ENCODE peak calls at places on chromosomes 7 and 10, in six cellular contexts. One of them, this sample, is unnamed.
A peak's percentile ranks its signal among the peaks of the same experiment; 100 is the strongest.

GRCh38 chr7:5187605-5188004 is 2.4 kb upstream of the WIPI2 start:
- DNase-seq in fibroblast of pulmonary artery: no peak
- DNase-seq in activated naive CD8-positive, alpha-beta T cell treated with anti-CD3 and anti-CD28 coated beads for 36 hours: no peak
- DNase-seq in cerebellar nuclear complex: no peak
- DNase-seq in activated effector memory CD4-positive, alpha-beta T cell treated with Interleukin-2 at 50 U/mL for 16 hours: no peak
- DNase-seq in CD4-positive, CD25-positive, alpha-beta regulatory T cell: no peak
- DNase-seq in this sample: no peak

GRCh38 chr7:47999413-47999812 is 20.0 kb upstream of the HUS1 start:
- DNase-seq in fibroblast of pulmonary artery: no peak
- DNase-seq in activated naive CD8-positive, alpha-beta T cell treated with anti-CD3 and anti-CD28 coated beads for 36 hours: no peak
- DNase-seq in cerebellar nuclear complex: no peak
- DNase-seq in activated effector memory CD4-positive, alpha-beta T cell treated with Interleukin-2 at 50 U/mL for 16 hours: no peak
- DNase-seq in CD4-positive, CD25-positive, alpha-beta regulatory T cell: no peak
- DNase-seq in this sample: no peak

GRCh38 chr10:98016781-98017475 is 13.5 kb downstream of the CRTAC1 start:
- DNase-seq in fibroblast of pulmonary artery: no peak
- DNase-seq in activated naive CD8-positive, alpha-beta T cell treated with anti-CD3 and anti-CD28 coated beads for 36 hours: no peak
- DNase-seq in cerebellar nuclear complex: no peak
- DNase-seq in activated effector memory CD4-positive, alpha-beta T cell treated with Interleukin-2 at 50 U/mL for 16 hours: no peak
- DNase-seq in CD4-positive, CD25-positive, alpha-beta regulatory T cell: no peak
- DNase-seq in this sample: no peak

GRCh38 chr10:70748801-70749573 is 36.2 kb downstream of the TBATA start:
- DNase-seq in fibroblast of pulmonary artery: no peak
- DNase-seq in activated naive CD8-positive, alpha-beta T cell treated with anti-CD3 and anti-CD28 coated beads for 36 hours: no peak
- DNase-seq in cerebellar nuclear complex: no peak
- DNase-seq in activated effector memory CD4-positive, alpha-beta T cell treated with Interleukin-2 at 50 U/mL for 16 hours: no peak
- DNase-seq in CD4-positive, CD25-positive, alpha-beta regulatory T cell: no peak
- DNase-seq in this sample: no peak

GRCh38 chr10:42491001-42491592 is 147.3 kb downstream of the ZNF33B start:
- DNase-seq in fibroblast of pulmonary artery: no peak
- DNase-seq in activated naive CD8-positive, alpha-beta T cell treated with anti-CD3 and anti-CD28 coated beads for 36 hours: no peak
- DNase-seq in cerebellar nuclear complex: no peak
- DNase-seq in activated effector memory CD4-positive, alpha-beta T cell treated with Interleukin-2 at 50 U/mL for 16 hours: no peak
- DNase-seq in CD4-positive, CD25-positive, alpha-beta regulatory T cell: no peak
- DNase-seq in this sample: no peak

GRCh38 chr10:65570143-65571010 is 1355.5 kb upstream of the LRRTM3 start:
- DNase-seq in fibroblast of pulmonary artery: peak; percentile 51
- DNase-seq in activated naive CD8-positive, alpha-beta T cell treated with anti-CD3 and anti-CD28 coated beads for 36 hours: no peak
- DNase-seq in cerebellar nuclear complex: no peak
- DNase-seq in activated effector memory CD4-positive, alpha-beta T cell treated with Interleukin-2 at 50 U/mL for 16 hours: no peak
- DNase-seq in CD4-positive, CD25-positive, alpha-beta regulatory T cell: no peak
- DNase-seq in this sample: no peak

GRCh38 chr10:30182191-30183075 is 123.0 kb upstream of the JCAD start:
- DNase-seq in fibroblast of pulmonary artery: peak; percentile 80
- DNase-seq in activated naive CD8-positive, alpha-beta T cell treated with anti-CD3 and anti-CD28 coated beads for 36 hours: no peak
- DNase-seq in cerebellar nuclear complex: no peak
- DNase-seq in activated effector memory CD4-positive, alpha-beta T cell treated with Interleukin-2 at 50 U/mL for 16 hours: no peak
- DNase-seq in CD4-positive, CD25-positive, alpha-beta regulatory T cell: no peak
- DNase-seq in this sample: no peak

GRCh38 chr10:9833871-9834454 is 1183.7 kb upstream of the CELF2 start:
- DNase-seq in fibroblast of pulmonary artery: no peak
- DNase-seq in activated naive CD8-positive, alpha-beta T cell treated with anti-CD3 and anti-CD28 coated beads for 36 hours: no peak
- DNase-seq in cerebellar nuclear complex: no peak
- DNase-seq in activated effector memory CD4-positive, alpha-beta T cell treated with Interleukin-2 at 50 U/mL for 16 hours: no peak
- DNase-seq in CD4-positive, CD25-positive, alpha-beta regulatory T cell: no peak
- DNase-seq in this sample: no peak

GRCh38 chr7:44403775-44404174 is 78.4 kb upstream of the CAMK2B start:
- DNase-seq in fibroblast of pulmonary artery: no peak
- DNase-seq in activated naive CD8-positive, alpha-beta T cell treated with anti-CD3 and anti-CD28 coated beads for 36 hours: no peak
- DNase-seq in cerebellar nuclear complex: no peak
- DNase-seq in activated effector memory CD4-positive, alpha-beta T cell treated with Interleukin-2 at 50 U/mL for 16 hours: no peak
- DNase-seq in CD4-positive, CD25-positive, alpha-beta regulatory T cell: no peak
- DNase-seq in this sample: no peak

GRCh38 chr10:61760943-61761824 is 98.5 kb downstream of the CABCOCO1 start:
- DNase-seq in fibroblast of pulmonary artery: peak; percentile 50
- DNase-seq in activated naive CD8-positive, alpha-beta T cell treated with anti-CD3 and anti-CD28 coated beads for 36 hours: no peak
- DNase-seq in cerebellar nuclear complex: no peak
- DNase-seq in activated effector memory CD4-positive, alpha-beta T cell treated with Interleukin-2 at 50 U/mL for 16 hours: no peak
- DNase-seq in CD4-positive, CD25-positive, alpha-beta regulatory T cell: no peak
- DNase-seq in this sample: no peak

GRCh38 chr7:127550247-127550646 is 35.1 kb downstream of the GCC1 start:
- DNase-seq in fibroblast of pulmonary artery: no peak
- DNase-seq in activated naive CD8-positive, alpha-beta T cell treated with anti-CD3 and anti-CD28 coated beads for 36 hours: no peak
- DNase-seq in cerebellar nuclear complex: no peak
- DNase-seq in activated effector memory CD4-positive, alpha-beta T cell treated with Interleukin-2 at 50 U/mL for 16 hours: no peak
- DNase-seq in CD4-positive, CD25-positive, alpha-beta regulatory T cell: no peak
- DNase-seq in this sample: no peak

GRCh38 chr10:133453516-133454203 is at the start of gene SCART1:
- DNase-seq in fibroblast of pulmonary artery: no peak
- DNase-seq in activated naive CD8-positive, alpha-beta T cell treated with anti-CD3 and anti-CD28 coated beads for 36 hours: no peak
- DNase-seq in cerebellar nuclear complex: no peak
- DNase-seq in activated effector memory CD4-positive, alpha-beta T cell treated with Interleukin-2 at 50 U/mL for 16 hours: no peak
- DNase-seq in CD4-positive, CD25-positive, alpha-beta regulatory T cell: no peak
- DNase-seq in this sample: no peak

GRCh38 chr7:45692031-45692430 is 117.9 kb downstream of the ADCY1 start:
- DNase-seq in fibroblast of pulmonary artery: no peak
- DNase-seq in activated naive CD8-positive, alpha-beta T cell treated with anti-CD3 and anti-CD28 coated beads for 36 hours: no peak
- DNase-seq in cerebellar nuclear complex: no peak
- DNase-seq in activated effector memory CD4-positive, alpha-beta T cell treated with Interleukin-2 at 50 U/mL for 16 hours: no peak
- DNase-seq in CD4-positive, CD25-positive, alpha-beta regulatory T cell: no peak
- DNase-seq in this sample: no peak

GRCh38 chr10:102185272-102185671 is 33.1 kb downstream of the NOLC1 start:
- DNase-seq in fibroblast of pulmonary artery: no peak
- DNase-seq in activated naive CD8-positive, alpha-beta T cell treated with anti-CD3 and anti-CD28 coated beads for 36 hours: no peak
- DNase-seq in cerebellar nuclear complex: no peak
- DNase-seq in activated effector memory CD4-positive, alpha-beta T cell treated with Interleukin-2 at 50 U/mL for 16 hours: no peak
- DNase-seq in CD4-positive, CD25-positive, alpha-beta regulatory T cell: no peak
- DNase-seq in this sample: no peak

GRCh38 chr7:157028528-157028903 is 18.1 kb upstream of the MNX1 start:
- DNase-seq in fibroblast of pulmonary artery: no peak
- DNase-seq in activated naive CD8-positive, alpha-beta T cell treated with anti-CD3 and anti-CD28 coated beads for 36 hours: no peak
- DNase-seq in cerebellar nuclear complex: no peak
- DNase-seq in activated effector memory CD4-positive, alpha-beta T cell treated with Interleukin-2 at 50 U/mL for 16 hours: no peak
- DNase-seq in CD4-positive, CD25-positive, alpha-beta regulatory T cell: no peak
- DNase-seq in this sample: no peak

GRCh38 chr7:106243893-106244292 is 40.9 kb downstream of the NAMPT start:
- DNase-seq in fibroblast of pulmonary artery: peak; percentile 65
- DNase-seq in activated naive CD8-positive, alpha-beta T cell treated with anti-CD3 and anti-CD28 coated beads for 36 hours: no peak
- DNase-seq in cerebellar nuclear complex: no peak
- DNase-seq in activated effector memory CD4-positive, alpha-beta T cell treated with Interleukin-2 at 50 U/mL for 16 hours: no peak
- DNase-seq in CD4-positive, CD25-positive, alpha-beta regulatory T cell: no peak
- DNase-seq in this sample: no peak

GRCh38 chr7:96328016-96328415 is 6.1 kb upstream of the SLC25A13 start:
- DNase-seq in fibroblast of pulmonary artery: no peak
- DNase-seq in activated naive CD8-positive, alpha-beta T cell treated with anti-CD3 and anti-CD28 coated beads for 36 hours: no peak
- DNase-seq in cerebellar nuclear complex: no peak
- DNase-seq in activated effector memory CD4-positive, alpha-beta T cell treated with Interleukin-2 at 50 U/mL for 16 hours: no peak
- DNase-seq in CD4-positive, CD25-positive, alpha-beta regulatory T cell: no peak
- DNase-seq in this sample: no peak

GRCh38 chr10:71127773-71128172 is 84.6 kb upstream of the UNC5B start:
- DNase-seq in fibroblast of pulmonary artery: no peak
- DNase-seq in activated naive CD8-positive, alpha-beta T cell treated with anti-CD3 and anti-CD28 coated beads for 36 hours: no peak
- DNase-seq in cerebellar nuclear complex: no peak
- DNase-seq in activated effector memory CD4-positive, alpha-beta T cell treated with Interleukin-2 at 50 U/mL for 16 hours: no peak
- DNase-seq in CD4-positive, CD25-positive, alpha-beta regulatory T cell: no peak
- DNase-seq in this sample: no peak

GRCh38 chr7:88791891-88792290 is 3.6 kb downstream of the TEX47 start:
- DNase-seq in fibroblast of pulmonary artery: no peak
- DNase-seq in activated naive CD8-positive, alpha-beta T cell treated with anti-CD3 and anti-CD28 coated beads for 36 hours: no peak
- DNase-seq in cerebellar nuclear complex: no peak
- DNase-seq in activated effector memory CD4-positive, alpha-beta T cell treated with Interleukin-2 at 50 U/mL for 16 hours: no peak
- DNase-seq in CD4-positive, CD25-positive, alpha-beta regulatory T cell: no peak
- DNase-seq in this sample: no peak

GRCh38 chr7:123624527-123625183 is 23.0 kb downstream of the ASB15 start:
- DNase-seq in fibroblast of pulmonary artery: peak; percentile 29
- DNase-seq in activated naive CD8-positive, alpha-beta T cell treated with anti-CD3 and anti-CD28 coated beads for 36 hours: peak; percentile 59
- DNase-seq in cerebellar nuclear complex: no peak
- DNase-seq in activated effector memory CD4-positive, alpha-beta T cell treated with Interleukin-2 at 50 U/mL for 16 hours: peak; percentile 33
- DNase-seq in CD4-positive, CD25-positive, alpha-beta regulatory T cell: peak; percentile 7
- DNase-seq in this sample: peak; percentile 22

GRCh38 chr7:121752706-121753105 is 120.3 kb upstream of the PTPRZ1 start:
- DNase-seq in fibroblast of pulmonary artery: peak; percentile 39
- DNase-seq in activated naive CD8-positive, alpha-beta T cell treated with anti-CD3 and anti-CD28 coated beads for 36 hours: no peak
- DNase-seq in cerebellar nuclear complex: no peak
- DNase-seq in activated effector memory CD4-positive, alpha-beta T cell treated with Interleukin-2 at 50 U/mL for 16 hours: no peak
- DNase-seq in CD4-positive, CD25-positive, alpha-beta regulatory T cell: no peak
- DNase-seq in this sample: no peak

GRCh38 chr7:43766564-43766963 is 8.1 kb downstream of the BLVRA start:
- DNase-seq in fibroblast of pulmonary artery: no peak
- DNase-seq in activated naive CD8-positive, alpha-beta T cell treated with anti-CD3 and anti-CD28 coated beads for 36 hours: no peak
- DNase-seq in cerebellar nuclear complex: no peak
- DNase-seq in activated effector memory CD4-positive, alpha-beta T cell treated with Interleukin-2 at 50 U/mL for 16 hours: no peak
- DNase-seq in CD4-positive, CD25-positive, alpha-beta regulatory T cell: no peak
- DNase-seq in this sample: no peak

GRCh38 chr10:43404675-43405221 is 4.2 kb downstream of the HNRNPF start:
- DNase-seq in fibroblast of pulmonary artery: no peak
- DNase-seq in activated naive CD8-positive, alpha-beta T cell treated with anti-CD3 and anti-CD28 coated beads for 36 hours: no peak
- DNase-seq in cerebellar nuclear complex: no peak
- DNase-seq in activated effector memory CD4-positive, alpha-beta T cell treated with Interleukin-2 at 50 U/mL for 16 hours: no peak
- DNase-seq in CD4-positive, CD25-positive, alpha-beta regulatory T cell: no peak
- DNase-seq in this sample: no peak

GRCh38 chr7:157465597-157466348 is 129.0 kb downstream of the DNAJB6 start:
- DNase-seq in fibroblast of pulmonary artery: no peak
- DNase-seq in activated naive CD8-positive, alpha-beta T cell treated with anti-CD3 and anti-CD28 coated beads for 36 hours: no peak
- DNase-seq in cerebellar nuclear complex: no peak
- DNase-seq in activated effector memory CD4-positive, alpha-beta T cell treated with Interleukin-2 at 50 U/mL for 16 hours: no peak
- DNase-seq in CD4-positive, CD25-positive, alpha-beta regulatory T cell: no peak
- DNase-seq in this sample: no peak

GRCh38 chr10:90318659-90319058 is 539.2 kb downstream of the HTR7 start:
- DNase-seq in fibroblast of pulmonary artery: no peak
- DNase-seq in activated naive CD8-positive, alpha-beta T cell treated with anti-CD3 and anti-CD28 coated beads for 36 hours: no peak
- DNase-seq in cerebellar nuclear complex: no peak
- DNase-seq in activated effector memory CD4-positive, alpha-beta T cell treated with Interleukin-2 at 50 U/mL for 16 hours: no peak
- DNase-seq in CD4-positive, CD25-positive, alpha-beta regulatory T cell: no peak
- DNase-seq in this sample: no peak

GRCh38 chr7:155169081-155169480 is 99.0 kb downstream of the HTR5A start:
- DNase-seq in fibroblast of pulmonary artery: no peak
- DNase-seq in activated naive CD8-positive, alpha-beta T cell treated with anti-CD3 and anti-CD28 coated beads for 36 hours: no peak
- DNase-seq in cerebellar nuclear complex: no peak
- DNase-seq in activated effector memory CD4-positive, alpha-beta T cell treated with Interleukin-2 at 50 U/mL for 16 hours: no peak
- DNase-seq in CD4-positive, CD25-positive, alpha-beta regulatory T cell: no peak
- DNase-seq in this sample: no peak

GRCh38 chr7:23603632-23604295 is 6.6 kb downstream of the CCDC126 start:
- DNase-seq in fibroblast of pulmonary artery: no peak
- DNase-seq in activated naive CD8-positive, alpha-beta T cell treated with anti-CD3 and anti-CD28 coated beads for 36 hours: no peak
- DNase-seq in cerebellar nuclear complex: no peak
- DNase-seq in activated effector memory CD4-positive, alpha-beta T cell treated with Interleukin-2 at 50 U/mL for 16 hours: no peak
- DNase-seq in CD4-positive, CD25-positive, alpha-beta regulatory T cell: no peak
- DNase-seq in this sample: no peak

GRCh38 chr10:5540886-5541285 is 16.1 kb downstream of the CALML3 start:
- DNase-seq in fibroblast of pulmonary artery: no peak
- DNase-seq in activated naive CD8-positive, alpha-beta T cell treated with anti-CD3 and anti-CD28 coated beads for 36 hours: no peak
- DNase-seq in cerebellar nuclear complex: no peak
- DNase-seq in activated effector memory CD4-positive, alpha-beta T cell treated with Interleukin-2 at 50 U/mL for 16 hours: no peak
- DNase-seq in CD4-positive, CD25-positive, alpha-beta regulatory T cell: no peak
- DNase-seq in this sample: no peak

GRCh38 chr7:48300301-48300700 is 129.0 kb downstream of the ABCA13 start:
- DNase-seq in fibroblast of pulmonary artery: no peak
- DNase-seq in activated naive CD8-positive, alpha-beta T cell treated with anti-CD3 and anti-CD28 coated beads for 36 hours: no peak
- DNase-seq in cerebellar nuclear complex: no peak
- DNase-seq in activated effector memory CD4-positive, alpha-beta T cell treated with Interleukin-2 at 50 U/mL for 16 hours: no peak
- DNase-seq in CD4-positive, CD25-positive, alpha-beta regulatory T cell: no peak
- DNase-seq in this sample: no peak

GRCh38 chr10:121415017-121415416 is 183.2 kb downstream of the FGFR2 start:
- DNase-seq in fibroblast of pulmonary artery: no peak
- DNase-seq in activated naive CD8-positive, alpha-beta T cell treated with anti-CD3 and anti-CD28 coated beads for 36 hours: no peak
- DNase-seq in cerebellar nuclear complex: no peak
- DNase-seq in activated effector memory CD4-positive, alpha-beta T cell treated with Interleukin-2 at 50 U/mL for 16 hours: no peak
- DNase-seq in CD4-positive, CD25-positive, alpha-beta regulatory T cell: no peak
- DNase-seq in this sample: no peak

GRCh38 chr10:104767282-104767681 is 126.2 kb downstream of the SORCS3 start:
- DNase-seq in fibroblast of pulmonary artery: no peak
- DNase-seq in activated naive CD8-positive, alpha-beta T cell treated with anti-CD3 and anti-CD28 coated beads for 36 hours: no peak
- DNase-seq in cerebellar nuclear complex: no peak
- DNase-seq in activated effector memory CD4-positive, alpha-beta T cell treated with Interleukin-2 at 50 U/mL for 16 hours: no peak
- DNase-seq in CD4-positive, CD25-positive, alpha-beta regulatory T cell: no peak
- DNase-seq in this sample: no peak

GRCh38 chr7:43590862-43591550 is 8.1 kb downstream of the STK17A start:
- DNase-seq in fibroblast of pulmonary artery: no peak
- DNase-seq in activated naive CD8-positive, alpha-beta T cell treated with anti-CD3 and anti-CD28 coated beads for 36 hours: peak; percentile 59
- DNase-seq in cerebellar nuclear complex: no peak
- DNase-seq in activated effector memory CD4-positive, alpha-beta T cell treated with Interleukin-2 at 50 U/mL for 16 hours: no peak
- DNase-seq in CD4-positive, CD25-positive, alpha-beta regulatory T cell: no peak
- DNase-seq in this sample: no peak

GRCh38 chr7:5406957-5407930 is 16.4 kb downstream of the TNRC18 start:
- DNase-seq in fibroblast of pulmonary artery: no peak
- DNase-seq in activated naive CD8-positive, alpha-beta T cell treated with anti-CD3 and anti-CD28 coated beads for 36 hours: no peak
- DNase-seq in cerebellar nuclear complex: no peak
- DNase-seq in activated effector memory CD4-positive, alpha-beta T cell treated with Interleukin-2 at 50 U/mL for 16 hours: no peak
- DNase-seq in CD4-positive, CD25-positive, alpha-beta regulatory T cell: no peak
- DNase-seq in this sample: no peak